ENCODE peak calls at places on chromosomes 2 and 18, in eight cellular contexts. R is right lobe of liver, X is uterus, D is body of pancreas, O is tibial nerve, P is MM.1S, W is AG09309, K is fibroblast of lung. F is an unnamed sample.

GRCh38 chr18:10453261-10453884 is 1.1 kb upstream of the APCDD1 start:
- DNase-seq in R (no peak), X (peak; percentile 55), D (no peak), O (peak; percentile 43), P (no peak), W (no peak), K (no peak), F (no peak)

GRCh38 chr2:23545811-23546210 is 160.8 kb downstream of the KLHL29 start:
- DNase-seq in R (no peak), X (no peak), D (no peak), O (no peak), P (no peak), W (no peak), K (no peak), F (no peak)

GRCh38 chr2:172021955-172022354 is 22.2 kb downstream of the METAP1D start:
- DNase-seq in R (no peak), X (no peak), D (no peak), O (no peak), P (no peak), W (no peak), K (peak; percentile 45), F (no peak)

GRCh38 chr18:51491678-51492372 is 294.3 kb upstream of the MEX3C start:
- DNase-seq in R (no peak), X (no peak), D (no peak), O (no peak), P (peak; percentile 72), W (no peak), K (no peak), F (no peak)

GRCh38 chr18:13500227-13500865 is 226.0 kb downstream of the FAM210A start:
- DNase-seq in R (no peak), X (no peak), D (no peak), O (no peak), P (no peak), W (peak; percentile 67), K (peak; percentile 56), F (peak; percentile 31)

GRCh38 chr2:28755411-28755810 is 3.8 kb downstream of the PPP1CB start:
- DNase-seq in R (no peak), X (no peak), D (no peak), O (no peak), P (no peak), W (no peak), K (no peak), F (peak; percentile 43)

GRCh38 chr2:86491088-86491487 is 49.9 kb downstream of the KDM3A start:
- DNase-seq in R (no peak), X (no peak), D (no peak), O (no peak), P (no peak), W (no peak), K (no peak), F (no peak)

GRCh38 chr18:58388736-58389135 is 240.2 kb downstream of the ALPK2 start:
- DNase-seq in R (no peak), X (no peak), D (no peak), O (no peak), P (no peak), W (no peak), K (no peak), F (no peak)

GRCh38 chr2:178914259-178914849 is 107.1 kb upstream of the TTN start:
- DNase-seq in R (peak; percentile 80), X (peak; percentile 71), D (peak; percentile 89), O (peak; percentile 89), P (peak; percentile 82), W (peak; percentile 66), K (peak; percentile 87), F (no peak)

GRCh38 chr18:69622961-69623360 is 222.3 kb downstream of the DOK6 start:
- DNase-seq in R (no peak), X (no peak), D (no peak), O (no peak), P (no peak), W (no peak), K (no peak), F (no peak)

GRCh38 chr2:185374878-185375277 is 363.7 kb upstream of the FSIP2 start:
- DNase-seq in R (no peak), X (no peak), D (no peak), O (no peak), P (no peak), W (no peak), K (no peak), F (no peak)

GRCh38 chr2:74104839-74105238 is 42.9 kb downstream of the BOLA3 start:
- DNase-seq in R (no peak), X (no peak), D (no peak), O (no peak), P (no peak), W (no peak), K (peak; percentile 42), F (no peak)

GRCh38 chr18:32442575-32442974 is 28.1 kb downstream of the GAREM1 start:
- DNase-seq in R (no peak), X (no peak), D (no peak), O (no peak), P (no peak), W (no peak), K (no peak), F (no peak)

GRCh38 chr2:152222975-152223638 is 47.5 kb upstream of the STAM2 start:
- DNase-seq in R (no peak), X (peak; percentile 46), D (peak; percentile 47), O (peak; percentile 85), P (no peak), W (peak; percentile 13), K (peak; percentile 96), F (peak; percentile 89)

GRCh38 chr2:178142274-178143065 is 30.2 kb downstream of the RBM45 start:
- DNase-seq in R (no peak), X (no peak), D (no peak), O (no peak), P (no peak), W (no peak), K (peak; percentile 9), F (no peak)

GRCh38 chr2:190912731-190913130 is 32.1 kb downstream of the GLS start:
- DNase-seq in R (no peak), X (no peak), D (no peak), O (no peak), P (no peak), W (peak; percentile 8), K (peak; percentile 36), F (no peak)

GRCh38 chr2:179180242-179180641 is 84.4 kb downstream of the SESTD1 start:
- DNase-seq in R (no peak), X (no peak), D (no peak), O (no peak), P (no peak), W (no peak), K (no peak), F (no peak)

GRCh38 chr2:207632575-207633492 is 7.6 kb upstream of the METTL21A start:
- DNase-seq in R (no peak), X (no peak), D (no peak), O (no peak), P (no peak), W (no peak), K (peak; percentile 76), F (no peak)

GRCh38 chr18:10284571-10285282 is 169.7 kb upstream of the APCDD1 start:
- DNase-seq in R (no peak), X (no peak), D (no peak), O (no peak), P (no peak), W (no peak), K (no peak), F (no peak)

GRCh38 chr2:152715854-152716428 is 1.3 kb downstream of the PRPF40A start:
- DNase-seq in R (no peak), X (no peak), D (no peak), O (no peak), P (peak; percentile 32), W (no peak), K (peak; percentile 19), F (no peak)

GRCh38 chr2:58665156-58665553 is 424.0 kb upstream of the FANCL start:
- DNase-seq in R (no peak), X (no peak), D (no peak), O (no peak), P (no peak), W (no peak), K (no peak), F (no peak)

GRCh38 chr2:46393352-46393820 is 86.0 kb upstream of the TMEM247 start:
- DNase-seq in R (no peak), X (no peak), D (no peak), O (no peak), P (no peak), W (no peak), K (no peak), F (no peak)

GRCh38 chr2:182366625-182367024 is 60.2 kb downstream of the PDE1A start:
- DNase-seq in R (no peak), X (peak; percentile 41), D (no peak), O (peak; percentile 29), P (no peak), W (peak; percentile 59), K (peak; percentile 97), F (no peak)

DNA sequence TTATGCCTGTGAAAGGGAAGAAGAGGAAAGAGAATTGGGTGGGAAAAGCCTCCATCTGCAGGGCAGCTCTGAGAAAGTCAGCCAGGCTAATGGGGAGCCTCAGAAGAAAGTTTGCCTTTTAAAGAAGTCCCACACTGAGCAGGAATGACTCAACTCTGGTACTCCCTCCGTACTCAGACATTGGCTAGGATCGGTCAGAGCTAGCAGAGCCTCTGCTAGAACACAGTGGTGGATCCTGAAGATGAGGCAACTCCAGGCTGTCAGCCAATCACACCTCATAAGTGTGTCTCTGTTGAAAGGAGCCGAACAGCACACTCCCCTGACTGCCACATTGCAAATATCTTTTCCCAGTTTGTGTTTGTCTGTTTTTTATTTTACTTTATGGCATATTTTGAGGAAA is 96.9 kb downstream of the HNRNPLL start:
- DNase-seq in R (peak; percentile 62), X (peak; percentile 90), D (peak; percentile 30), O (peak; percentile 88), P (no peak), W (peak; percentile 78), K (peak; percentile 87), F (no peak)
- H3K4me3 ChIP-seq in R (no peak overlapping the region), X (no peak overlapping the region), D (no peak overlapping the region), O (no peak overlapping the region), P (no peak overlapping the region), W (no peak overlapping the region), K (no peak overlapping the region), F (no peak overlapping the region)

GRCh38 chr2:7118606-7119503 is 201.6 kb downstream of the RNF144A start:
- DNase-seq in R (no peak), X (peak; percentile 46), D (no peak), O (peak; percentile 18), P (no peak), W (no peak), K (peak; percentile 25), F (no peak)
- TF ChIP-seq CTCF in R (peak; percentile 8), X (peak; percentile 34), D (peak; percentile 41), O (peak; percentile 43), P (peak; percentile 52), W (peak; percentile 51), K (peak; percentile 23), F (peak; percentile 77)

DNA sequence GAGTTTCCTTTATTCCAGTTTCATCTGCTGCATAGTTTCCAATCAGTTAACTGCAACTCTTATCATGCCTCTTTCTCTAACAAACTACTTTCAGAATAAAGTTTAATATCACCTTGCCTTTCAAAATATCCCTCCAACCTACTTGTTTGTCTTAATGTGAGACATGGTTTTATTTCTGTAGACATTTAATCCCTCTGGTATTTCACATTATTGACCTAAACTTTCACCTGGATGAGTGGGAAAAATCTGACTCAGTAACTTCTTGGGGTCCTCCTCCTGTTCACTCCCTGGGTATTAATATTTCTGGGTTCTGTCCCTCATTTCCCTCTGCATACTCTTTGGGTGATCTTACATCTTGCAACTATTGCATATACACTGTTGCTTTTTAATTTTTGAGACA is 27.9 kb downstream of the MSH6 start:
- DNase-seq in R (no peak), X (no peak), D (no peak), O (no peak), P (no peak), W (no peak), K (no peak), F (no peak)
- H3K4me3 ChIP-seq in R (no peak overlapping the region), X (no peak overlapping the region), D (no peak overlapping the region), O (no peak overlapping the region), P (no peak overlapping the region), W (no peak overlapping the region), K (no peak overlapping the region), F (no peak overlapping the region)

GRCh38 chr2:136070913-136071312 is 47.0 kb downstream of the CXCR4 start:
- DNase-seq in R (no peak), X (no peak), D (no peak), O (no peak), P (peak; percentile 44), W (no peak), K (no peak), F (no peak)
- TF ChIP-seq CTCF in R (no peak), X (no peak), D (no peak), O (no peak), P (no peak), W (no peak), K (no peak), F (no peak)

F was measured in retinal pigment epithelial cell.